ENCODE peak calls at places on chromosomes 11 and 22, in eight cellular contexts. Q, B, S, A, Z, K, J and X are unnamed samples.

GRCh38 chr22:49660321-49660720 is 167.4 kb downstream of the BRD1 start:
- DNase-seq in Q (no peak), J (no peak), B (no peak), S (no peak), A (no peak), K (no peak), Z (no peak), X (peak)

GRCh38 chr11:2554338-2555240 is 109.8 kb downstream of the KCNQ1 start:
- DNase-seq in K (no peak), Z (no peak), Q (no peak), J (no peak), A (no peak), S (no peak), B (no peak), X (peak)

GRCh38 chr11:64238076-64238475 is 2.8 kb upstream of the FKBP2 start:
- DNase-seq in A (no peak), Z (no peak), S (no peak), Q (no peak), B (no peak), J (no peak), K (no peak), X (no peak)

GRCh38 chr11:88414981-88415391 is 77.5 kb upstream of the CTSC start:
- DNase-seq in K (peak), Z (no peak), B (no peak), J (no peak), A (no peak), S (no peak), Q (no peak), X (no peak)

GRCh38 chr11:13009476-13009920 is 382 bp downstream of the RASSF10 start:
- DNase-seq in K (no peak), A (no peak), Z (no peak), Q (no peak), J (peak), B (no peak), S (no peak), X (no peak)

GRCh38 chr11:34425360-34425759 is 13.4 kb upstream of the CAT start:
- DNase-seq in K (no peak), Z (no peak), B (no peak), Q (no peak), J (no peak), S (no peak), A (no peak), X (no peak)

GRCh38 chr11:2963112-2963754 is 28.9 kb downstream of the NAP1L4 start:
- DNase-seq in Z (no peak), Q (no peak), A (no peak), J (no peak), S (no peak), K (no peak), B (no peak), X (no peak)

GRCh38 chr11:67615455-67616430 is 9.0 kb downstream of the NDUFV1 start:
- DNase-seq in A (no peak), K (peak), Z (no peak), S (peak), B (no peak), Q (no peak), J (no peak), X (no peak)

GRCh38 chr22:48567213-48567975 is 1260.3 kb downstream of the BRD1 start:
- DNase-seq in J (no peak), Z (no peak), S (no peak), B (no peak), A (no peak), K (no peak), Q (no peak), X (no peak)

GRCh38 chr11:111236355-111236754 is 9.2 kb upstream of the POU2AF2 start:
- DNase-seq in B (no peak), J (no peak), Z (no peak), K (no peak), A (no peak), S (no peak), Q (no peak), X (no peak)

GRCh38 chr11:73463359-73463758 is 87.2 kb downstream of the RELT start:
- DNase-seq in Q (peak), K (no peak), S (no peak), A (no peak), J (no peak), B (no peak), Z (no peak), X (no peak)